ENCODE peak calls at places on chromosomes 5 and 9, in eight cellular contexts. T is mesendoderm, Z is psoas muscle, X is right atrium auricular region, U is H9, W is left ventricle myocardium inferior, A is NT2/D1, M is pancreas. I is an unnamed sample. For H3K4me1, the result is how much of the 10 kb centered on the place peaks cover.

GRCh38 chr5:71861682-71862457 is 142.8 kb downstream of the CARTPT start:
- DNase-seq in T (no peak), Z (no peak), X (no peak), U (no peak), W (no peak), A (no peak), M (no peak), I (no peak)

GRCh38 chr9:106745457-106745856 is 117.5 kb upstream of the ZNF462 start:
- DNase-seq in T (no peak), Z (no peak), X (no peak), U (no peak), W (no peak), A (no peak), M (no peak), I (no peak)

GRCh38 chr5:3361811-3362605 is 233.6 kb upstream of the IRX1 start:
- DNase-seq in T (no peak), Z (no peak), X (no peak), U (no peak), W (no peak), A (no peak), M (no peak), I (no peak)

GRCh38 chr5:170848033-170848432 is 13.8 kb upstream of the RANBP17 start:
- DNase-seq in T (no peak), Z (no peak), X (no peak), U (no peak), W (no peak), A (no peak), M (no peak), I (no peak)

GRCh38 chr5:157459715-157460599 is at the start of gene NIPAL4:
- DNase-seq in T (peak), Z (no peak), X (no peak), U (peak), W (no peak), A (no peak), M (peak), I (no peak)

GRCh38 chr5:1227669-1228068 is 2.5 kb downstream of the SLC6A18 start:
- DNase-seq in T (no peak), Z (peak), X (no peak), U (no peak), W (no peak), A (no peak), M (no peak), I (no peak)

GRCh38 chr9:129143031-129143441 is 31.8 kb downstream of the PTPA start:
- DNase-seq in T (peak), Z (peak), X (peak), U (peak), W (peak), A (no peak), M (peak), I (peak)

GRCh38 chr5:137666109-137666850 is 69.6 kb downstream of the KLHL3 start:
- DNase-seq in T (no peak), Z (no peak), X (peak), U (no peak), W (no peak), A (no peak), M (no peak), I (peak)

GRCh38 chr9:4857163-4857562 is 64.4 kb downstream of the RCL1 start:
- DNase-seq in T (no peak), Z (no peak), X (no peak), U (no peak), W (no peak), A (no peak), M (no peak), I (no peak)

GRCh38 chr5:161230222-161230621 is 316.3 kb downstream of the GABRB2 start:
- DNase-seq in T (peak), Z (no peak), X (no peak), U (peak), W (no peak), A (no peak), M (peak), I (no peak)

GRCh38 chr9:749712-750111 is 91.8 kb upstream of the DMRT1 start:
- DNase-seq in T (no peak), Z (no peak), X (peak), U (no peak), W (no peak), A (no peak), M (no peak), I (no peak)

GRCh38 chr9:13939129-13939528 is 374.8 kb downstream of the NFIB start:
- DNase-seq in T (no peak), Z (no peak), X (no peak), U (no peak), W (no peak), A (no peak), M (no peak), I (no peak)

GRCh38 chr9:104795857-104796256 is 31.9 kb downstream of the NIPSNAP3B start:
- DNase-seq in T (peak), Z (no peak), X (no peak), U (no peak), W (no peak), A (no peak), M (no peak), I (no peak)

GRCh38 chr9:33246269-33246860 is 6.4 kb downstream of the SPINK4 start:
- DNase-seq in T (no peak), Z (no peak), X (no peak), U (no peak), W (no peak), A (no peak), M (no peak), I (no peak)

GRCh38 chr9:76490249-76490990 is 31.4 kb downstream of the GCNT1 start:
- DNase-seq in T (peak), Z (no peak), X (no peak), U (no peak), W (no peak), A (no peak), M (no peak), I (no peak)

GRCh38 chr5:119417891-119418781 is 34.2 kb upstream of the HSD17B4 start:
- DNase-seq in T (peak), Z (no peak), X (no peak), U (no peak), W (no peak), A (no peak), M (no peak), I (no peak)

GRCh38 chr9:16754662-16755061 is 115.8 kb downstream of the BNC2 start:
- DNase-seq in T (no peak), Z (no peak), X (no peak), U (no peak), W (no peak), A (no peak), M (no peak), I (no peak)

GRCh38 chr9:113886933-113887332 is 10.8 kb downstream of the ZNF618 start:
- DNase-seq in T (no peak), Z (no peak), X (no peak), U (no peak), W (no peak), A (no peak), M (no peak), I (no peak)

GRCh38 chr5:88833371-88834107 is 49.4 kb downstream of the MEF2C start:
- DNase-seq in T (peak), Z (no peak), X (peak), U (no peak), W (peak), A (no peak), M (no peak), I (peak)

GRCh38 chr5:111775224-111775623 is 18.2 kb upstream of the NREP start:
- DNase-seq in T (peak), Z (no peak), X (no peak), U (no peak), W (no peak), A (no peak), M (no peak), I (no peak)

GRCh38 chr9:134396825-134397224 is 70.6 kb downstream of the RXRA start:
- DNase-seq in T (no peak), Z (no peak), X (no peak), U (no peak), W (no peak), A (no peak), M (no peak), I (no peak)

GRCh38 chr5:96718635-96719077 is 56.5 kb downstream of the CAST start:
- DNase-seq in T (no peak), Z (peak), X (no peak), U (no peak), W (peak), A (no peak), M (peak), I (peak)

GRCh38 chr5:33409435-33410146 is 31.2 kb upstream of the TARS1 start:
- DNase-seq in T (no peak), Z (peak), X (no peak), U (no peak), W (peak), A (no peak), M (no peak), I (no peak)

GRCh38 chr9:75870450-75870849 is 20.0 kb upstream of the PCSK5 start:
- DNase-seq in T (no peak), Z (no peak), X (no peak), U (no peak), W (no peak), A (no peak), M (no peak), I (no peak)

GRCh38 chr9:91245432-91246313 is 116.0 kb downstream of the AUH start:
- DNase-seq in T (no peak), Z (no peak), X (no peak), U (no peak), W (no peak), A (no peak), M (no peak), I (no peak)

GRCh38 chr5:57219386-57219785 is 45.5 kb downstream of the GPBP1 start:
- DNase-seq in T (no peak), Z (no peak), X (no peak), U (no peak), W (no peak), A (no peak), M (no peak), I (no peak)

GRCh38 chr5:53381-54174 is 38.4 kb upstream of the PLEKHG4B start:
- DNase-seq in T (peak), Z (no peak), X (no peak), U (peak), W (no peak), A (peak), M (peak), I (no peak)

GRCh38 chr5:157168286-157168685 is 2.2 kb upstream of the GARIN3 start:
- DNase-seq in T (no peak), Z (no peak), X (peak), U (no peak), W (no peak), A (no peak), M (no peak), I (no peak)

GRCh38 chr5:1526681-1527131 is 2.9 kb upstream of the LPCAT1 start:
- DNase-seq in T (no peak), Z (peak), X (peak), U (no peak), W (no peak), A (no peak), M (peak), I (peak)

DNA sequence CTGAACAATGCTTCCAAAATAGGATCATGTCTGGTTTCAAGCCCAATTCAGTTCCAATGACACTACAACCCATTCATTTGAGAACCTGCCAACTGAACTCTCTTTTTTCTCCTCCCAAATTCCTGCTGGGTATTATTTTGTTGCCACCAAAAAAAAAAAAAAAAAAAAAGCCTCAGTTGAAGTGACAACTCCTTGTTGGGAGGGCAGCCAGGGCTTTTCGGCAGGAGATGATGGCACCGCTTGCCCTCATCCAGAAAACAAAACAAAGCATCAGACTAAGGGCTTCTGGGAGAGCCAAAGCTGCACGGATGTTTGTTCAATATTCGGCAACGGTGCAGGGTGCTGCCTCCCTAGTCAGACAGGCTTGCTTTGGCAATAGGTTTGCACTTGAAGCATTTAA is 30.6 kb upstream of the TRIM32 start:
- DNase-seq in T (no peak), Z (no peak), X (no peak), U (no peak), W (peak), A (no peak), M (no peak), I (no peak)
- H3K4me1 ChIP-seq in T (under half), Z (under half), X (under half), U (under half), W (under half), A (under half), M (under half), I (under half)

GRCh38 chr9:97324954-97325353 is 17.5 kb downstream of the CCDC180 start:
- DNase-seq in T (no peak), Z (no peak), X (no peak), U (no peak), W (no peak), A (no peak), M (no peak), I (no peak)
- H3K4me1 ChIP-seq in T (under half), Z (under half), X (under half), U (under half), W (under half), A (under half), M (under half), I (under half)

GRCh38 chr5:141838326-141839014 is 39.7 kb downstream of the PCDH1 start:
- DNase-seq in T (no peak), Z (no peak), X (no peak), U (peak), W (no peak), A (no peak), M (no peak), I (no peak)
- H3K4me1 ChIP-seq in T (under half), Z (under half), X (half or more), U (under half), W (half or more), A (under half), M (under half), I (half or more)

GRCh38 chr9:95025213-95026170 is 292.0 kb downstream of the FANCC start:
- DNase-seq in T (peak), Z (peak), X (peak), U (no peak), W (peak), A (no peak), M (peak), I (peak)
- H3K4me1 ChIP-seq in T (under half), Z (half or more), X (half or more), U (under half), W (half or more), A (under half), M (half or more), I (half or more)

DNA sequence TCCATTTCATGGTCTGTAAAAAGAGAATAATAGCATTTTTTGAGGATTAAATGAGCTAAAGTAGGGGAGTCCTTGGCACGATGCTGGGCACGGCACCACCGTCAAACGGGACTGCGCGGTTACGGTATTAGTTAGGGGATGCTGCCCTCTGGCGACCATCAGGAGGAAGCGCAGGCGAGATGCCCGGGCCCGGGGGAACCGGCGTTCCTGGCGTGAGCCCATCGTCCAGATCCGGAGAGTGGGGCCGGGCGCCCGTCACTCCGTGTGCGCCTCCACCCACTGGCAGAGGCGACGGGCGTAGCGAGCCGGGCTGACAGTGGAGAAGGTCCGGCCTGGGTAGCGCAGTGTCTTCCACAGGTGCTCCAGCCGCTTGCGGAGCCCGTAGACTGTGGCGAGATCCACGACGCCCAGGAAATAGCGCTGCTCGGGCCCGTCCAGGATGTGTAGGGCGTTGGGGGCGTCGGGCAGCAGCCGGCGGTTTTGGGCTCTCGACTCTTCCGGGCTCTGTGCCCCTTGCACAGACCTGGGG is 4.8 kb upstream of the ST6GALNAC4 start:
- DNase-seq in T (peak), Z (peak), X (no peak), U (peak), W (peak), A (no peak), M (peak), I (peak)
- H3K4me1 ChIP-seq in T (under half), Z (under half), X (under half), U (under half), W (under half), A (under half), M (under half), I (under half)

GRCh38 chr5:151081426-151082273 is 816 bp upstream of the TNIP1 start:
- DNase-seq in T (no peak), Z (no peak), X (no peak), U (no peak), W (no peak), A (no peak), M (no peak), I (no peak)
- H3K4me1 ChIP-seq in T (under half), Z (half or more), X (half or more), U (under half), W (half or more), A (under half), M (under half), I (half or more)

GRCh38 chr5:160198148-160198545 is 31.2 kb upstream of the FABP6 start:
- DNase-seq in T (peak), Z (no peak), X (no peak), U (peak), W (no peak), A (no peak), M (no peak), I (no peak)

GRCh38 chr5:160197341-160198147 is 31.8 kb upstream of the FABP6 start:
- DNase-seq in T (peak), Z (no peak), X (no peak), U (peak), W (peak), A (no peak), M (no peak), I (peak)

GRCh38 chr5:160198886-160199409 is 30.4 kb upstream of the FABP6 start:
- DNase-seq in T (peak), Z (no peak), X (no peak), U (peak), W (no peak), A (no peak), M (no peak), I (no peak)

DNA sequence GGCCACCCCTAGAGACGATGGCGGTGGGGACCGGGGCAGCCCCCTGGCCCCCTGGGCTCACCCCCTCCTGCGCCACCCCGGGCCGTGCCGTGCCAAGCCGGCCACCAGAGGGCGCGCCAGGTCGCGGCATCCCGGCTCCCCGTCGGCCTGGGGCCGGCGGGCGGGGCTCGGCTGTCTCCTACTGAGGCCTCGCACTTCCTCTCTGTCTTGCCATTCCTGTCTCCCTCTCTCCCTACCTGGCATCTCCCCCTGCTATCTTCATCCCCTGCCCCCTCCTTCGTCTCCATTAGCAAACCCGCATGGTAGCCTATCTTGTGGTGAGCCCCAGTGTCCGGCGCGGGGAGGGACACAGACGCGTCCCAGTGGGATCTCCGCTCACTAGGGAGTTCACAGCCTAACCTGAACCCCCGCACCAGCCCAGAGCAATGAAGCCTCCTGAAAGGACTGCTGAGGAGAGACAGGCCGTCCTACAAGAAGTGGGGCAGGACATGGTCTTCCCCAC is 29.8 kb upstream of the FABP6 start:
- DNase-seq in T (peak), Z (peak), X (no peak), U (peak), W (peak), A (no peak), M (peak), I (peak)
- H3K4me1 ChIP-seq in T (under half), Z (under half), X (under half), U (under half), W (under half), A (under half), M (under half), I (under half)

I was measured in heart left ventricle.